ENCODE peak calls at places on chromosome 1, in five cellular contexts. Z is HCT116, J is tibial nerve, S is astrocyte of the spinal cord, C is heart left ventricle. I is an unnamed sample.

GRCh38 chr1:226736908-226737818 is 1.9 kb downstream of the ITPKB start:
- DNase-seq in S (peak; percentile 47), C (peak; percentile 51), J (no peak), Z (no peak), I (peak; percentile 59)

GRCh38 chr1:223731076-223731770 is 18.9 kb downstream of the CAPN2 start:
- DNase-seq in S (peak; percentile 65), J (peak; percentile 75), Z (no peak), C (peak; percentile 59), I (no peak)

GRCh38 chr1:204435886-204436271 is 24.3 kb upstream of the PPP1R15B start:
- DNase-seq in Z (no peak), S (no peak), C (no peak), J (no peak), I (peak; percentile 54)

GRCh38 chr1:103160281-103160680 is 52.0 kb upstream of the COL11A1 start:
- DNase-seq in J (no peak), Z (no peak), C (no peak), S (peak; percentile 38), I (no peak)

GRCh38 chr1:918353-918752 is 5.4 kb upstream of the SAMD11 start:
- DNase-seq in Z (no peak), J (no peak), C (no peak), S (no peak), I (no peak)

GRCh38 chr1:53207726-53208125 is 11.1 kb downstream of the CPT2 start:
- DNase-seq in S (no peak), C (no peak), Z (no peak), J (no peak), I (no peak)

GRCh38 chr1:109543283-109543987 is 3.8 kb downstream of the GPR61 start:
- DNase-seq in Z (no peak), C (no peak), J (no peak), S (no peak), I (no peak)

GRCh38 chr1:197799271-197799670 is 24.0 kb upstream of the DENND1B start:
- DNase-seq in Z (no peak), C (no peak), S (peak; percentile 84), J (no peak), I (peak; percentile 73)

GRCh38 chr1:223667484-223668182 is 2.1 kb upstream of the CAPN8 start:
- DNase-seq in Z (no peak), C (no peak), S (no peak), J (no peak), I (no peak)

GRCh38 chr1:36516372-36517018 is 33.8 kb upstream of the CSF3R start:
- DNase-seq in J (no peak), S (peak; percentile 48), Z (peak; percentile 39), C (peak; percentile 33), I (peak; percentile 68)

GRCh38 chr1:106619827-106620134 is 436.7 kb upstream of the PRMT6 start:
- DNase-seq in Z (no peak), C (no peak), J (no peak), S (no peak), I (no peak)

DNA sequence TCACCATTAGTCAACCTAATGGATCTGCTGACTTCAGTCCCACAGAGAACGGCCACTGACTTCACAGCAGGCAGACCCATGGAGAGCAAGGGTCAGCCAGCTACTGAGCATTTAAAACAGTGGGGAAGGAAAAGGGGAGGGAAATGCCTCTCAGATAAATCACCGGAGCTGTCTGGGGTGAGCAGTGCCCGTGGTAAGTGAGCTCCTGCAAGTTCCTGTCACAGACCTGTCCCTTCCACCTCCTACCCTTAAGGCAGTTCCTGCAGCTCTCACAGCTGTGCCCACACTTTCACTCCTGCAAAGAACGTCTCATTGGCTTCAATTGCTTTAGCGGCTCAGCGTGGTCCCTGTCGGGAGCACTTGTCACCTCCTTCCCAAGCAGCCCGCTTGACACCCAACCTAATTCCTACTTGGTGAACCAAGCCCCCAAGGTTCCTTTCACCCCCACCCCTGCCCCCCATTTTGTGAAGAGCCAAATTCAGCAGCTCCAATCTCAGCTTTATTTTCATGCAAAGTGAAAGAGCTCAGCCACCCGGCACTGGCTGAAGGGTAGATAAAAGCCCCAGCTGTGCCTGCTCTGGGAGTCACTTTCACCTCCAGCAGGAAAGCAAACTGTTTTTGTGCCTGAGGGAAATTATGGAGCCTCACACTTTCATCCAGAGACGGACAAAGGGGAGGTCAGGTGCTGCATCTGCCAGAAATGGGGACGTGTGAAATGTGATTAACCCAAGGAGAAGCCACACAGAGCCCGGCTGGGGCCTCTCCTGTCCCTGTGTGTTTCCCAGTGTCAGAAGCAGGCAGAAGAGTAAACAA is 306.2 kb downstream of the TTLL7 start:
- DNase-seq in S (peak; percentile 10), C (no peak), Z (no peak), J (no peak), I (peak; percentile 25)
- H3K4me3 ChIP-seq in S (peak overlapping the region; percentile 26), C (no peak overlapping the region), Z (no peak overlapping the region), J (peak overlapping the region; percentile 44), I (no peak overlapping the region)

DNA sequence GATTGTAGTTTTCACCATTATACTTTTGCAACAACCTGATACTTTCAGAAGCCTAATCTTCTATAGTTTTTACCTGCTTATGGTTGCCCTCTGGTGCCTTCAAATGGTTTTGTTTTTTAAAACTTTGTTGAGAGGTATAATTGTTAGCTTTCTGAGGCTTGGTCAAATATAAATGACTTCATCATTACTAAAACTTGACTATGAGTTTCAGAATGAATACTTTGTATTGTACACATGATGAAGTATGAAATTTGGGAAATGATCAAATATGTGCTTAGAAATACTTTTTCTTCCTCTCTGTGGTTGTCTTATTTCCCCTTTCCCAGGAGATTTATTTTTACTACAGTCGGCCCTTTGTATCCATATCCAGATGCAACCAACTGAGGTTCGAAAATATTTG is 151.8 kb upstream of the B3GALT2 start:
- DNase-seq in S (peak; percentile 47), Z (no peak), J (no peak), C (no peak), I (peak; percentile 36)
- TF ChIP-seq CTCF in S (no peak), Z (no peak), J (no peak), C (no peak), I (peak; percentile 28)

DNA sequence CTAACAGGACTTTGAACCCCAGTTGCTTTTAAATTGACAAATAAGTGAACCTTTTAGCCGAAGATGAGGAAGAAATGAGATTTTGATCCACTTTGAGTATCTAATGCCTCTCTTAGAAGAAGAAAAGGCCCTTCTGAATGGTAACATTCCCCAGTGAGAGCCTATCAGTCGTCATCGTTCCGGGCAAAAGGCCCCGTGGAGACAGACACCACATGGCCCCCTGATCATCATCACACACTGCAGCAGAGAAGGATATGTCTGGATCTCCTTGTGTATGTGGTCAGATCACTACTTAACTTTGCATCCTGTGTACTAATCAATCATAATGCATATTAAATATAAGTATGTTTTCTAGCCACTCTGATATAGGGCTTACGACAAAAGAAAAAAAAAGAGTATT is 87.3 kb upstream of the SMYD2 start:
- DNase-seq in J (no peak), S (no peak), Z (no peak), C (no peak), I (no peak)
- H3K4me3 ChIP-seq in J (no peak overlapping the region), S (no peak overlapping the region), Z (no peak overlapping the region), C (no peak overlapping the region), I (no peak overlapping the region)

GRCh38 chr1:245797592-245798366 is 643.0 kb downstream of the KIF26B start:
- DNase-seq in Z (peak; percentile 34), S (no peak), J (no peak), C (no peak), I (no peak)
- TF ChIP-seq CTCF in Z (peak; percentile 24), S (peak; percentile 45), J (no peak), C (no peak), I (peak; percentile 13)

GRCh38 chr1:206918076-206918475 is 3.7 kb downstream of the FCMR start:
- DNase-seq in S (no peak), Z (no peak), J (no peak), C (no peak), I (no peak)
- H3K4me3 ChIP-seq in S (no peak overlapping the region), Z (no peak overlapping the region), J (no peak overlapping the region), C (no peak overlapping the region), I (no peak overlapping the region)

GRCh38 chr1:15849775-15850449 is 2.4 kb downstream of the SPEN start:
- DNase-seq in C (peak; percentile 52), Z (peak; percentile 35), J (no peak), S (peak; percentile 59), I (peak; percentile 72)
- TF ChIP-seq CTCF in C (no peak), Z (no peak), J (no peak), S (no peak), I (no peak)

GRCh38 chr1:246511203-246511602 is 4.1 kb upstream of the SMYD3 start:
- DNase-seq in S (no peak), J (no peak), Z (no peak), C (no peak), I (no peak)

GRCh38 chr1:246510147-246511030 is 3.3 kb upstream of the SMYD3 start:
- DNase-seq in J (no peak), C (no peak), S (no peak), Z (no peak), I (no peak)

GRCh38 chr1:246506785-246507639 is at the start of gene SMYD3:
- DNase-seq in Z (peak; percentile 40), J (peak; percentile 21), C (peak; percentile 79), S (peak; percentile 72), I (peak; percentile 71)

GRCh38 chr1:246506440-246506784 is 667 bp downstream of the SMYD3 start:
- DNase-seq in Z (no peak), C (no peak), S (peak; percentile 7), J (no peak), I (no peak)

GRCh38 chr1:246508897-246509688 is 2.0 kb upstream of the SMYD3 start:
- DNase-seq in J (no peak), C (no peak), Z (no peak), S (no peak), I (no peak)
- H3K4me3 ChIP-seq in J (no peak overlapping the region), C (no peak overlapping the region), Z (no peak overlapping the region), S (no peak overlapping the region), I (no peak overlapping the region)

DNA sequence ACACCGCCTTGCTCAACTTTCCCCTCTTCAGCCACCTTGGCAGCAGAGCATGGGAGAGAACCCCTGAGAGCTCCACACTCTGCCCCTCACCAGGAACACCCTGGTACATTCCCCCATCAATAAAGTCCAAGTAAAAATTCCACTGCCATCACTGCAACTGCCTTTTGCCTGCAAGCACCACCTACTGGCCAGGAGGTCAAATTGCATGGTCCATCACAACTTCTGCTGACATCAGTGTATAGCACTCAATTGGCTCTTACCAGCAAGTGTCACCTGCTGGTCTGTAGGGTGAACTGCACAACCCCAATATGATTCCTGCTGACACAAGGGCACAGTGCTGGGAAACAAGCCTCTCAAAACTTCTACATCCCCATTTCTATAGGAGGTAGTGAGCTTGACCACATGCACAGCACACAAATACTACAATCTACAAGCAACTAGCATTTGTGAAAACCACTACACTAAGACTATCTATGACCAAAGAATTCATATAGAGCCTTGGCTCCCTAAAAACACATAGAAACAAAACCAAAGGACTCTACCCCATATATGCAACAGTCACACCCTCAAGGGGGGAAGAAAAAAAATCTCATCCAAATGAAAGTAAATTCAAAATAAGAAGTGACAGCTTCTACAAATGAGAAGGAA is 69.2 kb downstream of the FASLG start:
- DNase-seq in C (no peak), Z (peak; percentile 63), S (peak; percentile 13), J (no peak), I (peak; percentile 40)
- TF ChIP-seq CTCF in C (no peak), Z (peak; percentile 96), S (peak; percentile 54), J (no peak), I (peak; percentile 51)

GRCh38 chr1:113982955-113983742 is 3.9 kb downstream of the OLFML3 start:
- DNase-seq in Z (no peak), J (no peak), C (no peak), S (no peak), I (no peak)
- H3K4me3 ChIP-seq in Z (no peak overlapping the region), J (peak overlapping the region; percentile 47), C (no peak overlapping the region), S (no peak overlapping the region), I (no peak overlapping the region)

I was measured in epithelial cell of esophagus.